ENCODE peak calls at places on chromosomes 4 and X, in five cellular contexts. One of them, this sample, is unnamed.
A peak's percentile ranks its signal among the peaks of the same experiment; 100 is the strongest.

GRCh38 chr4:3202836-3203820 is 45.8 kb upstream of the MSANTD1 start:
- DNase-seq in T-helper 2 cell: peak; percentile 76
- DNase-seq in CD4-positive, CD25-positive, alpha-beta regulatory T cell: peak; percentile 74
- DNase-seq in left cardiac atrium: no peak
- DNase-seq in body of pancreas: peak; percentile 32
- DNase-seq in this sample: peak; percentile 76

GRCh38 chr4:38132843-38133662 is 172.9 kb downstream of the PTTG2 start:
- DNase-seq in body of pancreas: peak; percentile 90
- DNase-seq in T-helper 2 cell: no peak
- DNase-seq in CD4-positive, CD25-positive, alpha-beta regulatory T cell: no peak
- DNase-seq in left cardiac atrium: no peak
- DNase-seq in this sample: peak; percentile 82

GRCh38 chr4:6472387-6473263 is at the start of gene PPP2R2C:
- DNase-seq in body of pancreas: no peak
- DNase-seq in CD4-positive, CD25-positive, alpha-beta regulatory T cell: no peak
- DNase-seq in left cardiac atrium: no peak
- DNase-seq in T-helper 2 cell: peak; percentile 31
- DNase-seq in this sample: peak; percentile 37

GRCh38 chr4:152961041-152961751 is 25.1 kb downstream of the FHDC1 start:
- DNase-seq in body of pancreas: no peak
- DNase-seq in T-helper 2 cell: no peak
- DNase-seq in CD4-positive, CD25-positive, alpha-beta regulatory T cell: no peak
- DNase-seq in left cardiac atrium: no peak
- DNase-seq in this sample: no peak

GRCh38 chr4:179695175-179695574 is 2252.9 kb upstream of the AGA start:
- DNase-seq in body of pancreas: no peak
- DNase-seq in CD4-positive, CD25-positive, alpha-beta regulatory T cell: no peak
- DNase-seq in T-helper 2 cell: no peak
- DNase-seq in left cardiac atrium: no peak
- DNase-seq in this sample: no peak

GRCh38 chrX:38561951-38562719 is 793 bp downstream of the TSPAN7 start:
- DNase-seq in CD4-positive, CD25-positive, alpha-beta regulatory T cell: no peak
- DNase-seq in T-helper 2 cell: peak; percentile 5
- DNase-seq in left cardiac atrium: peak; percentile 36
- DNase-seq in body of pancreas: peak; percentile 23
- DNase-seq in this sample: peak; percentile 40

GRCh38 chrX:41981481-41982013 is 58.2 kb upstream of the CASK start:
- DNase-seq in left cardiac atrium: no peak
- DNase-seq in body of pancreas: no peak
- DNase-seq in T-helper 2 cell: no peak
- DNase-seq in CD4-positive, CD25-positive, alpha-beta regulatory T cell: no peak
- DNase-seq in this sample: no peak

GRCh38 chr4:125313989-125314602 is 659 bp upstream of the FAT4 start:
- DNase-seq in T-helper 2 cell: no peak
- DNase-seq in left cardiac atrium: no peak
- DNase-seq in CD4-positive, CD25-positive, alpha-beta regulatory T cell: no peak
- DNase-seq in body of pancreas: no peak
- DNase-seq in this sample: peak; percentile 57

GRCh38 chr4:3302164-3302785 is 9.5 kb downstream of the RGS12 start:
- DNase-seq in CD4-positive, CD25-positive, alpha-beta regulatory T cell: peak; percentile 89
- DNase-seq in body of pancreas: no peak
- DNase-seq in T-helper 2 cell: peak; percentile 91
- DNase-seq in left cardiac atrium: peak; percentile 54
- DNase-seq in this sample: peak; percentile 47

GRCh38 chrX:112341598-112341997 is 259.0 kb upstream of the TRPC5 start:
- DNase-seq in body of pancreas: no peak
- DNase-seq in T-helper 2 cell: no peak
- DNase-seq in CD4-positive, CD25-positive, alpha-beta regulatory T cell: no peak
- DNase-seq in left cardiac atrium: no peak
- DNase-seq in this sample: no peak

GRCh38 chrX:133668225-133668931 is 253.1 kb upstream of the GPC4 start:
- DNase-seq in left cardiac atrium: no peak
- DNase-seq in body of pancreas: no peak
- DNase-seq in CD4-positive, CD25-positive, alpha-beta regulatory T cell: no peak
- DNase-seq in T-helper 2 cell: no peak
- DNase-seq in this sample: no peak

GRCh38 chrX:107659768-107660167 is 31.5 kb downstream of the PRPS1 start:
- DNase-seq in CD4-positive, CD25-positive, alpha-beta regulatory T cell: peak; percentile 60
- DNase-seq in left cardiac atrium: no peak
- DNase-seq in body of pancreas: peak; percentile 55
- DNase-seq in T-helper 2 cell: peak; percentile 55
- DNase-seq in this sample: no peak

GRCh38 chrX:116243039-116243438 is 72.5 kb downstream of the AGTR2 start:
- DNase-seq in CD4-positive, CD25-positive, alpha-beta regulatory T cell: no peak
- DNase-seq in left cardiac atrium: no peak
- DNase-seq in body of pancreas: no peak
- DNase-seq in T-helper 2 cell: no peak
- DNase-seq in this sample: no peak

GRCh38 chr4:1789552-1789951 is 3.5 kb upstream of the FGFR3 start:
- DNase-seq in T-helper 2 cell: no peak
- DNase-seq in CD4-positive, CD25-positive, alpha-beta regulatory T cell: no peak
- DNase-seq in left cardiac atrium: no peak
- DNase-seq in body of pancreas: no peak
- DNase-seq in this sample: no peak

GRCh38 chr4:151638295-151638858 is 122.4 kb downstream of the GATB start:
- DNase-seq in CD4-positive, CD25-positive, alpha-beta regulatory T cell: no peak
- DNase-seq in T-helper 2 cell: no peak
- DNase-seq in body of pancreas: no peak
- DNase-seq in left cardiac atrium: no peak
- DNase-seq in this sample: no peak

GRCh38 chrX:40863671-40864070 is 128.3 kb upstream of the MED14 start:
- DNase-seq in CD4-positive, CD25-positive, alpha-beta regulatory T cell: no peak
- DNase-seq in T-helper 2 cell: no peak
- DNase-seq in left cardiac atrium: no peak
- DNase-seq in body of pancreas: no peak
- DNase-seq in this sample: no peak

GRCh38 chrX:77979870-77980269 is 10.4 kb upstream of the PGAM4 start:
- DNase-seq in T-helper 2 cell: no peak
- DNase-seq in body of pancreas: no peak
- DNase-seq in CD4-positive, CD25-positive, alpha-beta regulatory T cell: no peak
- DNase-seq in left cardiac atrium: no peak
- DNase-seq in this sample: no peak

GRCh38 chr4:84158670-84159069 is 340.4 kb downstream of the NKX6-1 start:
- DNase-seq in CD4-positive, CD25-positive, alpha-beta regulatory T cell: no peak
- DNase-seq in body of pancreas: peak; percentile 2
- DNase-seq in left cardiac atrium: no peak
- DNase-seq in T-helper 2 cell: no peak
- DNase-seq in this sample: no peak

GRCh38 chr4:182711211-182711610 is 206.0 kb downstream of the DCTD start:
- DNase-seq in left cardiac atrium: no peak
- DNase-seq in body of pancreas: no peak
- DNase-seq in CD4-positive, CD25-positive, alpha-beta regulatory T cell: no peak
- DNase-seq in T-helper 2 cell: no peak
- DNase-seq in this sample: no peak

GRCh38 chr4:76624271-76624681 is 189.2 kb downstream of the SHROOM3 start:
- DNase-seq in left cardiac atrium: no peak
- DNase-seq in body of pancreas: peak; percentile 91
- DNase-seq in T-helper 2 cell: no peak
- DNase-seq in CD4-positive, CD25-positive, alpha-beta regulatory T cell: no peak
- DNase-seq in this sample: no peak

GRCh38 chr4:791866-792630 is 33.9 kb downstream of the CPLX1 start:
- DNase-seq in body of pancreas: no peak
- DNase-seq in T-helper 2 cell: peak; percentile 70
- DNase-seq in left cardiac atrium: no peak
- DNase-seq in CD4-positive, CD25-positive, alpha-beta regulatory T cell: peak; percentile 52
- DNase-seq in this sample: no peak

GRCh38 chr4:70838400-70838971 is 1.2 kb downstream of the GRSF1 start:
- DNase-seq in CD4-positive, CD25-positive, alpha-beta regulatory T cell: no peak
- DNase-seq in body of pancreas: no peak
- DNase-seq in T-helper 2 cell: peak; percentile 4
- DNase-seq in left cardiac atrium: no peak
- DNase-seq in this sample: no peak

GRCh38 chr4:60366661-60367060 is 833.5 kb upstream of the ADGRL3 start:
- DNase-seq in T-helper 2 cell: no peak
- DNase-seq in body of pancreas: no peak
- DNase-seq in CD4-positive, CD25-positive, alpha-beta regulatory T cell: no peak
- DNase-seq in left cardiac atrium: no peak
- DNase-seq in this sample: no peak

GRCh38 chr4:78584863-78585576 is 33.5 kb downstream of the ANXA3 start:
- DNase-seq in T-helper 2 cell: no peak
- DNase-seq in CD4-positive, CD25-positive, alpha-beta regulatory T cell: no peak
- DNase-seq in body of pancreas: no peak
- DNase-seq in left cardiac atrium: no peak
- DNase-seq in this sample: no peak

GRCh38 chr4:123415977-123416376 is 19.4 kb downstream of the SPRY1 start:
- DNase-seq in body of pancreas: no peak
- DNase-seq in T-helper 2 cell: peak; percentile 74
- DNase-seq in left cardiac atrium: no peak
- DNase-seq in CD4-positive, CD25-positive, alpha-beta regulatory T cell: peak; percentile 13
- DNase-seq in this sample: no peak

GRCh38 chr4:76017056-76017686 is 6.1 kb downstream of the CXCL10 start:
- DNase-seq in T-helper 2 cell: no peak
- DNase-seq in left cardiac atrium: no peak
- DNase-seq in CD4-positive, CD25-positive, alpha-beta regulatory T cell: no peak
- DNase-seq in body of pancreas: no peak
- DNase-seq in this sample: no peak

GRCh38 chrX:149563359-149563758 is 13.6 kb upstream of the HSFX3 start:
- DNase-seq in T-helper 2 cell: no peak
- DNase-seq in left cardiac atrium: no peak
- DNase-seq in body of pancreas: no peak
- DNase-seq in CD4-positive, CD25-positive, alpha-beta regulatory T cell: no peak
- DNase-seq in this sample: no peak

GRCh38 chr4:11722218-11722617 is 293.5 kb upstream of the HS3ST1 start:
- DNase-seq in T-helper 2 cell: no peak
- DNase-seq in left cardiac atrium: no peak
- DNase-seq in body of pancreas: no peak
- DNase-seq in CD4-positive, CD25-positive, alpha-beta regulatory T cell: no peak
- DNase-seq in this sample: no peak

GRCh38 chr4:186037692-186038658 is 31.0 kb upstream of the TLR3 start:
- DNase-seq in T-helper 2 cell: peak; percentile 47
- DNase-seq in body of pancreas: peak; percentile 81
- DNase-seq in left cardiac atrium: no peak
- DNase-seq in CD4-positive, CD25-positive, alpha-beta regulatory T cell: peak; percentile 70
- DNase-seq in this sample: peak; percentile 52

GRCh38 chr4:134906404-134907023 is 704.9 kb upstream of the PABPC4L start:
- DNase-seq in left cardiac atrium: no peak
- DNase-seq in CD4-positive, CD25-positive, alpha-beta regulatory T cell: no peak
- DNase-seq in T-helper 2 cell: no peak
- DNase-seq in body of pancreas: no peak
- DNase-seq in this sample: no peak

GRCh38 chr4:70925899-70926635 is 23.9 kb downstream of the MOB1B start:
- DNase-seq in T-helper 2 cell: peak; percentile 24
- DNase-seq in CD4-positive, CD25-positive, alpha-beta regulatory T cell: peak; percentile 32
- DNase-seq in left cardiac atrium: no peak
- DNase-seq in body of pancreas: no peak
- DNase-seq in this sample: no peak

GRCh38 chr4:5751073-5751917 is 40.3 kb downstream of the EVC start:
- DNase-seq in left cardiac atrium: no peak
- DNase-seq in body of pancreas: no peak
- DNase-seq in CD4-positive, CD25-positive, alpha-beta regulatory T cell: no peak
- DNase-seq in T-helper 2 cell: no peak
- DNase-seq in this sample: no peak

GRCh38 chr4:145843651-145844050 is 95.0 kb downstream of the ZNF827 start:
- DNase-seq in body of pancreas: no peak
- DNase-seq in T-helper 2 cell: no peak
- DNase-seq in CD4-positive, CD25-positive, alpha-beta regulatory T cell: no peak
- DNase-seq in left cardiac atrium: no peak
- DNase-seq in this sample: no peak

GRCh38 chr4:9919047-9919446 is 102.2 kb downstream of the SLC2A9 start:
- DNase-seq in CD4-positive, CD25-positive, alpha-beta regulatory T cell: no peak
- DNase-seq in left cardiac atrium: no peak
- DNase-seq in T-helper 2 cell: no peak
- DNase-seq in body of pancreas: no peak
- DNase-seq in this sample: no peak

This sample was measured in left lobe of liver.